ENCODE peak calls at places on chromosomes 7 and 10, in six cellular contexts. C is AG09319; G is right lobe of liver; S is CD8-positive, alpha-beta memory T cell; L is globus pallidus; I is Right ventricle myocardium superior. N is an unnamed sample.

GRCh38 chr10:44046605-44047004 is 338.3 kb downstream of the CXCL12 start:
- DNase-seq in C (no peak), G (no peak), S (no peak), L (peak), I (no peak), N (no peak)

GRCh38 chr7:157054927-157055326 is 44.5 kb upstream of the MNX1 start:
- DNase-seq in C (no peak), G (no peak), S (no peak), L (no peak), I (no peak), N (no peak)

GRCh38 chr7:98762620-98763019 is 107.2 kb downstream of the TMEM130 start:
- DNase-seq in C (no peak), G (no peak), S (no peak), L (no peak), I (no peak), N (no peak)

GRCh38 chr10:91536101-91536500 is 96.8 kb downstream of the PPP1R3C start:
- DNase-seq in C (peak), G (peak), S (no peak), L (no peak), I (peak), N (no peak)

GRCh38 chr7:135856356-135857144 is 107.9 kb upstream of the FAM180A start:
- DNase-seq in C (no peak), G (no peak), S (no peak), L (no peak), I (no peak), N (no peak)

GRCh38 chr10:44761076-44761475 is 150.1 kb upstream of the TMEM72 start:
- DNase-seq in C (no peak), G (no peak), S (no peak), L (no peak), I (no peak), N (no peak)

GRCh38 chr7:32916006-32916405 is 24.4 kb upstream of the KBTBD2 start:
- DNase-seq in C (no peak), G (no peak), S (no peak), L (no peak), I (no peak), N (no peak)

GRCh38 chr7:113094517-113095249 is 8.1 kb upstream of the GPR85 start:
- DNase-seq in C (no peak), G (no peak), S (no peak), L (no peak), I (no peak), N (no peak)

GRCh38 chr7:105924950-105925349 is 38.1 kb upstream of the CDHR3 start:
- DNase-seq in C (no peak), G (no peak), S (no peak), L (no peak), I (no peak), N (no peak)

GRCh38 chr10:10959666-10960065 is 58.0 kb upstream of the CELF2 start:
- DNase-seq in C (no peak), G (no peak), S (no peak), L (no peak), I (no peak), N (no peak)

GRCh38 chr7:77439572-77439971 is 23.4 kb upstream of the GSAP start:
- DNase-seq in C (no peak), G (no peak), S (no peak), L (peak), I (peak), N (no peak)

N was measured in skeletal muscle cell.